ENCODE peak calls at places on chromosome 7, in seven cellular contexts. T is RWPE1; Z is neural crest cell; U is HEK293T; S is NCI-H187; N is HT-29; E is stimulated activated CD4-positive, alpha-beta T cell treated with anti-CD3 and anti-CD28 coated beads, Interleukin-2, amount 100 ng/mL, for 48 hours. B is an unnamed sample.

GRCh38 chr7:32357535-32358277 is 132.5 kb downstream of the LSM5 start:
- DNase-seq in Z (peak; percentile 1), U (no peak), N (peak; percentile 15), S (no peak), E (no peak), T (peak; percentile 60), B (no peak)

GRCh38 chr7:5591547-5591899 is 167.9 kb upstream of the TNRC18 start:
- DNase-seq in E (no peak), N (peak; percentile 64), U (no peak), S (no peak), Z (no peak), T (no peak), B (no peak)

GRCh38 chr7:118109607-118110006 is 74.4 kb upstream of the LSM8 start:
- DNase-seq in S (no peak), N (peak; percentile 79), E (no peak), Z (no peak), T (peak; percentile 12), U (no peak), B (no peak)

GRCh38 chr7:47406766-47407129 is 175.2 kb downstream of the TNS3 start:
- DNase-seq in S (no peak), U (no peak), T (no peak), N (no peak), E (no peak), Z (no peak), B (no peak)

GRCh38 chr7:36153571-36154097 is 580 bp downstream of the EEPD1 start:
- DNase-seq in S (no peak), Z (no peak), E (peak; percentile 5), U (no peak), T (no peak), N (peak; percentile 68), B (peak; percentile 37)

GRCh38 chr7:145986248-145986874 is 130.2 kb upstream of the CNTNAP2 start:
- DNase-seq in U (no peak), T (no peak), S (no peak), Z (no peak), E (no peak), N (no peak), B (no peak)

GRCh38 chr7:124959676-124960075 is 30.1 kb upstream of the POT1 start:
- DNase-seq in N (no peak), Z (no peak), U (no peak), E (no peak), T (no peak), S (no peak), B (no peak)

GRCh38 chr7:20193873-20194272 is 23.3 kb downstream of the MACC1 start:
- DNase-seq in T (no peak), U (no peak), E (no peak), S (no peak), Z (no peak), N (no peak), B (no peak)

GRCh38 chr7:156927571-156928405 is 21.7 kb upstream of the NOM1 start:
- DNase-seq in U (no peak), T (no peak), Z (no peak), N (no peak), E (no peak), S (no peak), B (no peak)

GRCh38 chr7:139915864-139916716 is 87.0 kb downstream of the TBXAS1 start:
- DNase-seq in T (peak; percentile 94), U (no peak), S (no peak), N (peak; percentile 76), E (peak; percentile 58), Z (no peak), B (peak; percentile 83)

GRCh38 chr7:101618916-101619315 is 10.2 kb downstream of the MYL10 start:
- DNase-seq in N (no peak), E (no peak), U (no peak), T (no peak), S (no peak), Z (no peak), B (no peak)

GRCh38 chr7:74252893-74253292 is 1.3 kb downstream of the RFC2 start:
- DNase-seq in Z (no peak), S (no peak), N (peak; percentile 26), T (no peak), U (no peak), E (no peak), B (no peak)

GRCh38 chr7:105268056-105268455 is 120.7 kb downstream of the SRPK2 start:
- DNase-seq in N (no peak), S (no peak), E (no peak), Z (no peak), U (no peak), T (peak; percentile 77), B (no peak)

GRCh38 chr7:26151953-26152781 is at the start of gene NFE2L3:
- DNase-seq in N (peak; percentile 93), S (peak; percentile 63), E (peak; percentile 83), Z (peak; percentile 65), U (peak; percentile 90), T (peak; percentile 78), B (peak; percentile 77)

GRCh38 chr7:23490357-23491131 is 20.3 kb upstream of the IGF2BP3 start:
- DNase-seq in N (no peak), U (no peak), Z (no peak), T (no peak), S (no peak), E (no peak), B (no peak)

GRCh38 chr7:153529651-153530165 is 522.5 kb upstream of the DPP6 start:
- DNase-seq in Z (no peak), S (no peak), N (no peak), T (no peak), U (no peak), E (no peak), B (no peak)

GRCh38 chr7:22884911-22885823 is 62.5 kb upstream of the TOMM7 start:
- DNase-seq in S (no peak), T (no peak), U (no peak), N (no peak), E (no peak), Z (no peak), B (peak; percentile 16)

GRCh38 chr7:133827707-133828580 is 299.2 kb upstream of the LRGUK start:
- DNase-seq in U (no peak), T (no peak), N (no peak), S (no peak), E (no peak), Z (no peak), B (no peak)

GRCh38 chr7:99551329-99551728 is 585 bp downstream of the FAM200A start:
- DNase-seq in U (no peak), N (no peak), T (peak; percentile 20), Z (no peak), E (no peak), S (no peak), B (no peak)

GRCh38 chr7:138618933-138619332 is 82.2 kb downstream of the SVOPL start:
- DNase-seq in U (no peak), Z (no peak), N (no peak), T (no peak), E (no peak), S (no peak), B (no peak)

GRCh38 chr7:148242271-148242801 is 348.2 kb upstream of the C7orf33 start:
- DNase-seq in S (no peak), T (peak; percentile 48), Z (peak; percentile 12), U (peak; percentile 83), E (no peak), N (peak; percentile 92), B (peak; percentile 9)

GRCh38 chr7:44292876-44293560 is 32.4 kb downstream of the CAMK2B start:
- DNase-seq in S (no peak), E (no peak), N (no peak), T (no peak), U (no peak), Z (no peak), B (no peak)

GRCh38 chr7:17131060-17131345 is 167.4 kb upstream of the AHR start:
- DNase-seq in U (no peak), T (no peak), S (no peak), Z (no peak), E (no peak), N (peak; percentile 3), B (no peak)

B was measured in AML-193.